ENCODE peak calls at places on chromosome 15, in four cellular contexts. C is dorsolateral prefrontal cortex, T is NCI-H2081, Y is mesenchymal stem cell. Z is an unnamed sample.

GRCh38 chr15:28897861-28898608 is 12.3 kb downstream of the APBA2 start:
- DNase-seq in C (no peak), T (no peak), Y (no peak), Z (no peak)

GRCh38 chr15:30984542-30984941 is 6.9 kb downstream of the MTMR10 start:
- DNase-seq in C (peak; percentile 55), T (peak; percentile 14), Y (no peak), Z (no peak)

GRCh38 chr15:80803580-80804525 is 24.7 kb downstream of the CEMIP start:
- DNase-seq in C (no peak), T (no peak), Y (no peak), Z (no peak)

GRCh38 chr15:91408476-91409076 is 308.5 kb downstream of the SV2B start:
- DNase-seq in C (no peak), T (no peak), Y (no peak), Z (no peak)

GRCh38 chr15:48300038-48300437 is 31.2 kb upstream of the DUT start:
- DNase-seq in C (no peak), T (no peak), Y (no peak), Z (no peak)

GRCh38 chr15:81939604-81940440 is 106.0 kb downstream of the MEX3B start:
- DNase-seq in C (no peak), T (peak; percentile 57), Y (peak; percentile 35), Z (peak; percentile 8)

GRCh38 chr15:90929709-90930019 is 2.7 kb downstream of the HDDC3 start:
- DNase-seq in C (no peak), T (no peak), Y (no peak), Z (no peak)

GRCh38 chr15:48609486-48609885 is 36.0 kb downstream of the FBN1 start:
- DNase-seq in C (no peak), T (no peak), Y (no peak), Z (no peak)

Z was measured in GM12892.